ENCODE peak calls at places on chromosomes 16 and 17, in six cellular contexts. R is mucosa of descending colon, B is ovary, T is fibroblast of the aortic adventitia, Z is WTC11, S is lower leg skin. M is an unnamed sample.
A peak's percentile ranks its signal among the peaks of the same experiment; 100 is the strongest.

GRCh38 chr17:17495448-17496188 is 577 bp downstream of the RASD1 start:
- DNase-seq in T (peak; percentile 38), B (peak; percentile 40), R (peak; percentile 65), Z (peak; percentile 53), S (peak; percentile 86), M (no peak)

GRCh38 chr17:20266806-20267458 is 200.4 kb downstream of the LGALS9B start:
- DNase-seq in R (no peak), S (no peak), Z (no peak), B (peak; percentile 24), T (peak; percentile 37), M (no peak)

GRCh38 chr17:32484628-32485027 is 2.2 kb upstream of the CDK5R1 start:
- DNase-seq in B (peak; percentile 59), T (no peak), S (no peak), Z (no peak), R (no peak), M (no peak)

GRCh38 chr16:63702981-63703590 is 1418.8 kb downstream of the CDH11 start:
- DNase-seq in S (no peak), B (no peak), Z (peak; percentile 45), T (no peak), R (no peak), M (no peak)

GRCh38 chr16:14097182-14097951 is 26.2 kb downstream of the MRTFB start:
- DNase-seq in S (no peak), B (no peak), R (no peak), Z (no peak), T (no peak), M (no peak)

GRCh38 chr17:14303343-14304221 is 2.7 kb downstream of the HS3ST3B1 start:
- DNase-seq in B (no peak), S (peak; percentile 78), Z (peak; percentile 37), T (peak; percentile 32), R (no peak), M (no peak)

GRCh38 chr17:17590883-17591407 is 563 bp downstream of the PEMT start:
- DNase-seq in Z (no peak), R (peak; percentile 39), S (no peak), B (no peak), T (no peak), M (peak; percentile 60)

GRCh38 chr17:83194189-83194565 is 114.8 kb downstream of the METRNL start:
- DNase-seq in Z (no peak), S (peak; percentile 87), T (no peak), B (no peak), R (no peak), M (no peak)

M was measured in SK-N-SH.